ENCODE peak calls at places on chromosomes 5 and 9, in nine cellular contexts. D is brain microvascular endothelial cell, T is IMR-90, X is neural progenitor cell, A is transverse colon, P is fibroblast of lung, M is HCT116, Y is Peyer's patch, C is kidney epithelial cell. F is an unnamed sample.

GRCh38 chr9:69672828-69673640 is 863 bp upstream of the APBA1 start:
- DNase-seq in X (peak; percentile 96), M (peak; percentile 77), D (peak; percentile 81), C (peak; percentile 44), Y (peak; percentile 84), A (peak; percentile 85), P (peak; percentile 87), T (peak; percentile 89), F (no peak)

GRCh38 chr9:764105-764524 is 77.4 kb upstream of the DMRT1 start:
- DNase-seq in Y (peak; percentile 68), X (peak; percentile 83), D (peak; percentile 52), T (peak; percentile 56), A (peak; percentile 76), M (peak; percentile 90), C (no peak), P (peak; percentile 45), F (no peak)

GRCh38 chr5:114297915-114298314 is 64.0 kb upstream of the KCNN2 start:
- DNase-seq in Y (no peak), P (no peak), D (no peak), A (no peak), T (no peak), C (no peak), M (no peak), X (no peak), F (no peak)

GRCh38 chr5:134873494-134873893 is 677 bp upstream of the TXNDC15 start:
- DNase-seq in C (no peak), Y (no peak), D (no peak), A (no peak), P (no peak), X (peak; percentile 9), T (no peak), M (no peak), F (no peak)

GRCh38 chr5:26986985-26987384 is 51.4 kb downstream of the CDH9 start:
- DNase-seq in A (no peak), D (no peak), C (no peak), X (no peak), Y (no peak), T (no peak), M (no peak), P (no peak), F (no peak)

GRCh38 chr5:31771500-31771899 is 132.6 kb downstream of the PDZD2 start:
- DNase-seq in A (no peak), D (no peak), P (no peak), C (no peak), Y (no peak), X (no peak), T (no peak), M (no peak), F (no peak)

GRCh38 chr5:10637944-10638343 is 74.1 kb downstream of the ANKRD33B start:
- DNase-seq in M (no peak), D (no peak), P (no peak), Y (no peak), X (no peak), C (no peak), A (no peak), T (no peak), F (no peak)

GRCh38 chr9:20838218-20838617 is 154.2 kb downstream of the FOCAD start:
- DNase-seq in A (no peak), D (no peak), C (no peak), T (peak; percentile 42), P (peak; percentile 53), X (no peak), Y (no peak), M (no peak), F (peak; percentile 20)

GRCh38 chr5:169753795-169754194 is 116.7 kb downstream of the DOCK2 start:
- DNase-seq in T (peak; percentile 75), X (no peak), C (no peak), M (no peak), Y (no peak), P (peak; percentile 81), D (no peak), A (no peak), F (no peak)

GRCh38 chr9:128005938-128006337 is 25.1 kb upstream of the EEIG1 start:
- DNase-seq in M (no peak), T (no peak), C (no peak), D (no peak), X (peak; percentile 13), P (no peak), A (no peak), Y (no peak), F (no peak)

GRCh38 chr5:56145106-56145505 is 88.0 kb downstream of the ANKRD55 start:
- DNase-seq in C (no peak), P (no peak), T (no peak), Y (no peak), M (no peak), X (no peak), A (no peak), D (no peak), F (no peak)

GRCh38 chr9:34400686-34401602 is 24.2 kb upstream of the MYORG start:
- DNase-seq in M (no peak), T (no peak), A (no peak), D (no peak), Y (no peak), X (no peak), P (no peak), C (no peak), F (no peak)
- H3K36me3 ChIP-seq in M (peaks cover 2% of the 10 kb centered on the region), T (peaks cover 55% of the 10 kb centered on the region), A (no peaks in the 10 kb centered on the region), D (peaks cover 24% of the 10 kb centered on the region), Y (no peaks in the 10 kb centered on the region), X (no peaks in the 10 kb centered on the region), P (no peaks in the 10 kb centered on the region), C (peaks cover 7% of the 10 kb centered on the region), F (peaks cover 33% of the 10 kb centered on the region)

GRCh38 chr9:2336055-2336454 is 285.5 kb upstream of the VLDLR start:
- DNase-seq in A (no peak), M (no peak), T (peak; percentile 1), C (no peak), P (no peak), Y (no peak), D (peak; percentile 26), X (no peak), F (no peak)
- TF ChIP-seq CTCF in A (no peak), M (peak; percentile 26), T (no peak), C (peak; percentile 11), P (peak; percentile 39), Y (no peak), D (peak; percentile 54), X (peak; percentile 27), F (peak; percentile 36)

GRCh38 chr9:129814432-129815223 is 9.3 kb downstream of the TOR1A start:
- DNase-seq in A (no peak), M (no peak), T (no peak), Y (no peak), P (no peak), X (no peak), C (no peak), D (no peak), F (no peak)

GRCh38 chr9:129815278-129815677 is 8.7 kb downstream of the TOR1A start:
- DNase-seq in D (no peak), C (no peak), P (no peak), Y (no peak), X (no peak), M (no peak), A (no peak), T (no peak), F (no peak)

GRCh38 chr9:129811967-129812363 is 9.0 kb downstream of the TOR1B start:
- DNase-seq in X (no peak), P (no peak), M (no peak), D (no peak), C (no peak), A (no peak), T (no peak), Y (no peak), F (no peak)

GRCh38 chr9:129812385-129812784 is 9.4 kb downstream of the TOR1B start:
- DNase-seq in X (no peak), P (no peak), Y (peak; percentile 58), M (no peak), A (peak; percentile 57), T (no peak), C (no peak), D (no peak), F (no peak)

DNA sequence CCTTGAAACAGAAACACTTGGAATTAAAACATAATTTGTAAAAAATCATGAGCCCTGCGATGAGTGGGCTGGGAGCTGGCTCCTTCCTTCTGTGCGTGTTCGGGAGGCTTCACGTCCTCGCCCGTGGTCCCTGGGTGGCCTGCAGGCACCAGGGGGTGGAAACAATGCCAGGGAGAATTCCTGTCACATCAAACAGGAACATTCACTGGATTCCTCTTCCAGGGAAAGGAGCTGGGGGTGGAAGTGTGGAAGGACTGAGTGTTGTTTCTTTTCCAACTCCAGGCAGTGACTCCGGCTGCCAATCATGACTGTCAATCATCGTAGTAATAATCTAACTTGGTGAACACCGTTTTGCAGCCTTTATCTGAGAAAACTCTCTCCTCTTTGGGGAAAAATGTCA is 10.3 kb downstream of the TOR1A start:
- DNase-seq in D (no peak), A (no peak), X (no peak), M (no peak), T (no peak), P (no peak), C (no peak), Y (no peak), F (no peak)
- H3K36me3 ChIP-seq in D (peaks cover 50% of the 10 kb centered on the region), A (peaks cover 15% of the 10 kb centered on the region), X (no peaks in the 10 kb centered on the region), M (peaks cover 13% of the 10 kb centered on the region), T (peaks cover 58% of the 10 kb centered on the region), P (peaks cover 23% of the 10 kb centered on the region), C (no peaks in the 10 kb centered on the region), Y (no peaks in the 10 kb centered on the region), F (peaks cover 29% of the 10 kb centered on the region)

GRCh38 chr5:71699233-71699632 is 19.8 kb upstream of the CARTPT start:
- DNase-seq in T (no peak), C (no peak), X (no peak), A (no peak), Y (no peak), P (no peak), M (no peak), D (no peak), F (no peak)

GRCh38 chr5:71695561-71695960 is 23.5 kb upstream of the CARTPT start:
- DNase-seq in C (no peak), D (no peak), P (peak; percentile 15), Y (no peak), X (no peak), A (no peak), M (no peak), T (no peak), F (no peak)

GRCh38 chr5:71700803-71701202 is 18.3 kb upstream of the CARTPT start:
- DNase-seq in M (no peak), T (no peak), D (no peak), P (no peak), A (no peak), C (no peak), Y (no peak), X (no peak), F (no peak)

GRCh38 chr5:71699751-71700150 is 19.3 kb upstream of the CARTPT start:
- DNase-seq in X (no peak), Y (no peak), A (no peak), C (no peak), M (no peak), D (no peak), P (no peak), T (no peak), F (no peak)

GRCh38 chr5:71697967-71698366 is 21.1 kb upstream of the CARTPT start:
- DNase-seq in M (no peak), T (no peak), P (no peak), Y (no peak), A (no peak), D (no peak), X (peak; percentile 59), C (no peak), F (no peak)
- TF ChIP-seq CTCF in M (peak; percentile 77), T (no peak), P (peak; percentile 17), Y (no peak), A (peak; percentile 12), D (peak; percentile 72), X (peak; percentile 86), C (peak; percentile 50), F (peak; percentile 56)

GRCh38 chr9:86009133-86009532 is 68.2 kb downstream of the NAA35 start:
- DNase-seq in M (no peak), P (no peak), X (no peak), T (no peak), D (no peak), Y (no peak), C (no peak), A (no peak), F (no peak)

GRCh38 chr9:86005253-86005775 is 64.4 kb downstream of the NAA35 start:
- DNase-seq in T (no peak), P (no peak), D (no peak), A (no peak), X (no peak), Y (no peak), C (no peak), M (no peak), F (no peak)
- H3K36me3 ChIP-seq in T (peaks cover 22% of the 10 kb centered on the region), P (peaks cover 2% of the 10 kb centered on the region), D (peaks cover 21% of the 10 kb centered on the region), A (peaks cover 49% of the 10 kb centered on the region), X (peaks cover 36% of the 10 kb centered on the region), Y (no peaks in the 10 kb centered on the region), C (no peaks in the 10 kb centered on the region), M (peaks cover 21% of the 10 kb centered on the region), F (no peaks in the 10 kb centered on the region)